ENCODE peak calls at places on chromosomes 5 and 9, in ten cellular contexts. S is psoas muscle, K is tibial artery, G is HFFc6, E is heart left ventricle, W is activated B cell treated with CpG ODN at 0.5 μM for 24 hours, U is endothelial cell, Q is H9, R is GM12865, P is RWPE1. V is an unnamed sample.

GRCh38 chr5:180623411-180623834 is 26.0 kb downstream of the FLT4 start:
- DNase-seq in S (no peak), K (no peak), G (no peak), E (no peak), W (no peak), U (peak; percentile 52), Q (no peak), R (no peak), P (no peak), V (no peak)

GRCh38 chr5:162128117-162128516 is 60.5 kb downstream of the GABRG2 start:
- DNase-seq in S (no peak), K (no peak), G (no peak), E (no peak), W (no peak), U (no peak), Q (peak; percentile 68), R (no peak), P (no peak), V (no peak)

GRCh38 chr5:125043781-125044391 is 297.4 kb upstream of the ZNF608 start:
- DNase-seq in S (peak; percentile 59), K (no peak), G (peak; percentile 19), E (peak; percentile 86), W (no peak), U (no peak), Q (no peak), R (no peak), P (peak; percentile 88), V (peak; percentile 86)

GRCh38 chr9:96441798-96442445 is 8.0 kb upstream of the HABP4 start:
- DNase-seq in S (no peak), K (no peak), G (peak; percentile 30), E (no peak), W (no peak), U (peak; percentile 14), Q (no peak), R (peak; percentile 72), P (no peak), V (no peak)

GRCh38 chr5:174708466-174709207 is 15.7 kb upstream of the MSX2 start:
- DNase-seq in S (no peak), K (no peak), G (no peak), E (no peak), W (no peak), U (no peak), Q (no peak), R (no peak), P (no peak), V (no peak)

GRCh38 chr5:135535820-135536801 is at the start of gene NEUROG1:
- DNase-seq in S (no peak), K (no peak), G (no peak), E (no peak), W (no peak), U (peak; percentile 21), Q (peak; percentile 93), R (no peak), P (peak; percentile 43), V (peak; percentile 80)

GRCh38 chr5:123089572-123089970 is 530 bp downstream of the PRDM6 start:
- DNase-seq in S (peak; percentile 58), K (peak; percentile 77), G (no peak), E (no peak), W (no peak), U (peak; percentile 52), Q (peak; percentile 74), R (no peak), P (no peak), V (no peak)

GRCh38 chr5:115842089-115842881 is 550 bp downstream of the AP3S1 start:
- DNase-seq in S (no peak), K (no peak), G (peak; percentile 42), E (no peak), W (no peak), U (peak; percentile 75), Q (no peak), R (peak; percentile 54), P (peak; percentile 41), V (no peak)

GRCh38 chr9:83509372-83509771 is 28.8 kb downstream of the FRMD3 start:
- DNase-seq in S (no peak), K (no peak), G (peak; percentile 49), E (peak; percentile 27), W (no peak), U (no peak), Q (no peak), R (no peak), P (no peak), V (no peak)

GRCh38 chr5:136028782-136029742 is at the start of gene TGFBI:
- DNase-seq in S (peak; percentile 84), K (peak; percentile 89), G (peak; percentile 42), E (peak; percentile 82), W (no peak), U (peak; percentile 70), Q (peak; percentile 73), R (peak; percentile 40), P (peak; percentile 90), V (no peak)

GRCh38 chr5:171308453-171309275 is at the start of gene TLX3:
- DNase-seq in S (no peak), K (no peak), G (no peak), E (no peak), W (no peak), U (no peak), Q (peak; percentile 87), R (no peak), P (peak; percentile 75), V (no peak)

GRCh38 chr5:140267559-140268018 is 35.3 kb downstream of the PFDN1 start:
- DNase-seq in S (no peak), K (no peak), G (no peak), E (no peak), W (no peak), U (no peak), Q (no peak), R (no peak), P (no peak), V (no peak)

GRCh38 chr5:19795218-19795617 is 192.8 kb downstream of the CDH18 start:
- DNase-seq in S (no peak), K (no peak), G (peak; percentile 67), E (no peak), W (no peak), U (no peak), Q (no peak), R (no peak), P (peak; percentile 3), V (no peak)

GRCh38 chr9:75269202-75269601 is 180.9 kb downstream of the OSTF1 start:
- DNase-seq in S (no peak), K (no peak), G (no peak), E (no peak), W (no peak), U (no peak), Q (no peak), R (no peak), P (no peak), V (no peak)

GRCh38 chr9:75265525-75265972 is 177.2 kb downstream of the OSTF1 start:
- DNase-seq in S (no peak), K (no peak), G (peak; percentile 32), E (peak; percentile 8), W (no peak), U (peak; percentile 52), Q (peak; percentile 41), R (peak; percentile 52), P (peak; percentile 48), V (no peak)
- TF ChIP-seq CTCF in S (peak; percentile 83), K (peak; percentile 87), G (peak; percentile 95), E (peak; percentile 90), W (peak; percentile 74), U (peak; percentile 89), Q (peak; percentile 93), R (peak; percentile 79), P (peak; percentile 85), V (peak; percentile 92)

GRCh38 chr5:68946728-68947127 is 147.1 kb upstream of the SLC30A5 start:
- DNase-seq in S (no peak), K (no peak), G (no peak), E (no peak), W (no peak), U (no peak), Q (no peak), R (no peak), P (no peak), V (no peak)

DNA sequence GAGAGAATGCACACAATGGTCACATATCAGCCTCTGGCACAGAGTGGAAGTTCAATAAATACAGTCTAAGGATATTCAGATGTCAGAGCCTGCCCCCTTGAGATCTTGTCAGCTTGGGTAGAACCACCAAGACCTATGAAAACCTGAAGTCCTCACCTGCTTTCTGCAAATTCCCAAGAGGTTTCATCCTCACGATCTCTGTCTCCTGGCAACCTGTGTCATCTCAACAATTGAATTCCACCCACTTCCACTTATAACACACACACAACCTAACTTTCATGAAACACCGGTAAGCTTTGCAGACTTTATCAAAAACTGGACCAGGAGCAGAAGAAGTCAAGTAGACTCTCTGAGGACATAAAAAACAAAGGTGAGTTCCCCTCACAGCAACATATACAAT is 151.6 kb upstream of the SLC30A5 start:
- DNase-seq in S (no peak), K (no peak), G (no peak), E (no peak), W (no peak), U (no peak), Q (no peak), R (no peak), P (no peak), V (no peak)
- TF ChIP-seq CTCF in S (no peak), K (no peak), G (no peak), E (no peak), W (no peak), U (no peak), Q (no peak), R (no peak), P (no peak), V (no peak)

DNA sequence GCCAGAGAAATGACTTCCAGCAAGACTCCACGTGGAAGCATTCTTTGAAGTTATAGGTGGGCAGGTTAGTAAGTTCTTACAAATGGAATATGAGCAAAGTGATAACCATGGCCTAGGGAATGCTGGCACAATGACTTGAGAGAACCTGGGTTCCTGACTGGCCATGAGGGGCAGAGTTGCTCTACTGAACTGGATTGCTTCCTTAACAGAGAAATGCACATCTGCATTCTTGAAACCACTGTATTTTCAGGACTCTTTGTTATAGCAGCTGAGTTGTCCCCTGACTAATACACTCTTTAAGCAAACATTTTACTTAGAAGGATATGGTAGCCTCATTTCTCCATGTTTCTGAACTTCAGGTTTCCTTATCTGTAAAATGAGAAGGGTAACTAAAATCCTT is 108.3 kb upstream of the GNA14 start:
- DNase-seq in S (no peak), K (no peak), G (no peak), E (no peak), W (no peak), U (no peak), Q (no peak), R (peak; percentile 22), P (no peak), V (no peak)
- TF ChIP-seq CTCF in S (no peak), K (no peak), G (no peak), E (no peak), W (no peak), U (no peak), Q (peak; percentile 26), R (peak; percentile 34), P (no peak), V (no peak)

DNA sequence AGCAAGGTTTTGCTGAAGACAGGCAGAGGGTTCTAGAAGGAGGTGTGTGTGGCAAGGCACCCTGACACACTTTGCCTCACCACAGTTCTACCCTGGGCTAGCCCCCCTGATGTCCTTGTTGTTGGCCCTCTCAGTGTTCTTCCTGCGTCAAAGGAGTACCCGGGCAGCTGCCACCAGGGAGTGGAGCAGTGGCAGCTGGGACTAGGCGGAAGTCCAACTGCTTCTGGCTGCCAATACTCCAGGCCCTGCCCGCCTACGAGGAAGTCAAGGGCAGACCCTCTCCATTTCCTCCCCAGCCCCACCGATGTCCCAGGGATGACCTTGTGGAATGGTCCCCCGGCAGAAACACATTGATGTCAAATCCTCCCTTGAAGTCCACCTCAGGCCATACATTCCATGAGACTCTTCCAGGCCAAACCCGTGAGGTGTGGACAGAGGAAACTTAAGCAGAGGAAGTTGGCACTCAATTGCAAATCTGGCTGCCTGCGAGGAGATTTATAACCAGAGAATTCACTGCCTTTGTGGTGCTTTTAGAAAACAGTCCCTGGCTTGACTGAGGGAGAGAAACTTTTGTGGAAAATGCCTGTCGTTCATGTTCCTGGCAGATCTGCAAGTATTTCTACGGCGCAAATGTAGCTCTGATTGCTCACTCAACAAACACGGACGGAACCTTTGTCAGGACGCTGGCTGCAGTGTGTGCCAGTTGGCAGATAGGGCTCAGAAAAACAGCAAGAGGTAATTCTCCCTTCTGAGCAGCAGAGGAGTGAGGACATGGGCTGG is 339.7 kb downstream of the RAB3C start:
- DNase-seq in S (peak; percentile 93), K (peak; percentile 97), G (no peak), E (peak; percentile 54), W (no peak), U (no peak), Q (no peak), R (no peak), P (no peak), V (no peak)
- TF ChIP-seq CTCF in S (no peak), K (no peak), G (no peak), E (no peak), W (no peak), U (no peak), Q (no peak), R (no peak), P (no peak), V (no peak)

V was measured in osteocyte.